ENCODE peak calls at places on chromosome 2, in ten cellular contexts. K, R, U, E, I, S, D, M, T and F are unnamed samples.

GRCh38 chr2:127464470-127465257 is 46.4 kb downstream of the PROC start:
- DNase-seq in D (no peak), S (no peak), R (no peak), T (no peak), I (no peak), E (no peak), U (no peak), K (no peak), M (no peak), F (no peak)

GRCh38 chr2:39380525-39381150 is 56.4 kb downstream of the MAP4K3 start:
- DNase-seq in D (no peak), U (no peak), S (peak), R (peak), E (no peak), T (no peak), K (no peak), M (no peak), I (no peak), F (no peak)

GRCh38 chr2:147636238-147636887 is 208.5 kb upstream of the ACVR2A start:
- DNase-seq in D (no peak), E (no peak), S (peak), K (peak), M (no peak), R (peak), T (peak), U (no peak), I (no peak), F (no peak)

GRCh38 chr2:150548527-150548926 is 61.1 kb upstream of the RND3 start:
- DNase-seq in T (no peak), D (no peak), S (no peak), K (no peak), U (peak), R (peak), E (peak), I (no peak), M (no peak), F (no peak)

GRCh38 chr2:198639580-198639979 is 818.2 kb downstream of the SATB2 start:
- DNase-seq in M (no peak), E (no peak), T (no peak), K (no peak), R (no peak), D (no peak), U (no peak), S (no peak), I (no peak), F (no peak)

GRCh38 chr2:44579837-44580230 is 218.1 kb downstream of the CAMKMT start:
- DNase-seq in D (no peak), I (no peak), S (no peak), E (no peak), T (no peak), U (no peak), K (no peak), R (no peak), M (no peak), F (no peak)

GRCh38 chr2:159612255-159612901 is 4.0 kb downstream of the BAZ2B start:
- DNase-seq in S (peak), T (no peak), D (no peak), E (peak), I (no peak), R (peak), U (no peak), M (no peak), K (no peak), F (no peak)

GRCh38 chr2:36547906-36548305 is 50.1 kb downstream of the FEZ2 start:
- DNase-seq in M (no peak), R (no peak), T (no peak), K (no peak), I (no peak), S (no peak), D (no peak), U (no peak), E (no peak), F (no peak)

GRCh38 chr2:220394433-220394832 is 767.0 kb downstream of the SLC4A3 start:
- DNase-seq in R (peak), M (no peak), E (no peak), S (peak), U (peak), D (peak), I (no peak), T (no peak), K (peak), F (no peak)

GRCh38 chr2:198098918-198099317 is 294.5 kb downstream of the PLCL1 start:
- DNase-seq in T (no peak), I (no peak), R (peak), S (peak), U (no peak), M (peak), D (no peak), E (peak), K (no peak), F (no peak)

GRCh38 chr2:168180914-168181313 is 66.5 kb downstream of the STK39 start:
- DNase-seq in D (no peak), T (no peak), R (no peak), E (no peak), S (no peak), I (no peak), K (no peak), M (no peak), U (no peak), F (no peak)

GRCh38 chr2:183093857-183094657 is 15.5 kb downstream of the DUSP19 start:
- DNase-seq in D (no peak), R (peak), I (no peak), E (no peak), M (no peak), T (peak), S (peak), U (peak), K (no peak), F (no peak)

GRCh38 chr2:100983684-100984310 is 18.3 kb upstream of the RPL31 start:
- DNase-seq in S (peak), I (no peak), E (no peak), R (no peak), K (no peak), D (no peak), M (no peak), T (no peak), U (no peak), F (no peak)
- TF ChIP-seq CTCF in S (no peak), I (no peak), E (no peak), R (no peak), K (no peak), D (no peak), M (no peak), T (no peak), U (no peak), F (no peak)

GRCh38 chr2:232028631-232029030 is 67.1 kb downstream of the DIS3L2 start:
- DNase-seq in K (no peak), E (no peak), U (no peak), R (peak), D (peak), M (no peak), S (peak), T (no peak), I (no peak), F (no peak)

GRCh38 chr2:232027530-232027929 is 66.0 kb downstream of the DIS3L2 start:
- DNase-seq in I (no peak), U (no peak), R (no peak), K (no peak), M (no peak), T (no peak), D (no peak), E (no peak), S (no peak), F (no peak)

GRCh38 chr2:232028071-232028470 is 66.6 kb downstream of the DIS3L2 start:
- DNase-seq in E (no peak), U (no peak), R (peak), D (no peak), S (peak), I (no peak), K (no peak), T (no peak), M (no peak), F (no peak)

GRCh38 chr2:232029336-232029735 is 67.8 kb downstream of the DIS3L2 start:
- DNase-seq in D (no peak), K (no peak), S (no peak), T (no peak), E (no peak), R (no peak), I (no peak), M (no peak), U (no peak), F (no peak)

DNA sequence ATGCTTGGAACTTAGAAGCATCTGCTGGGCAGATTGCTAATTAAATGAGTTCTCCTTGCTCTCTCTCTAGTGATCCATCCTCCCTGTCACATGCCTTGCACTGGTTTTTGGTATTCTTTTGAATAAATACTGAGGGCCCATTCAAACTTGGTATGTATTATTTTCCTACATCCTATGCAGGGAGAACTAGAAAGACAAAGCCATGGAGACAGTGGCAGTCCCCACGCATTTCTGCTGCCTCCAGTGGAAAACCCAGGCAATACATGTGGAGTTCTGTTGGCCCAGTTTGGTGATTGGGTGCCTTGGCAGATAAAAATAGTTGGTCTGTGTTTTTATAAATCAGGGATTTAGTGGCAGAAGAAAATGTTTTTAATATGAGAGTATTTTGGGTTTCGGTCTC is 68.7 kb downstream of the DIS3L2 start:
- DNase-seq in U (no peak), R (no peak), S (no peak), D (no peak), I (no peak), K (no peak), M (no peak), E (peak), T (no peak), F (no peak)
- TF ChIP-seq CTCF in U (peak), R (no peak), S (peak), D (no peak), I (no peak), K (peak), M (peak), E (peak), T (peak), F (no peak)

DNA sequence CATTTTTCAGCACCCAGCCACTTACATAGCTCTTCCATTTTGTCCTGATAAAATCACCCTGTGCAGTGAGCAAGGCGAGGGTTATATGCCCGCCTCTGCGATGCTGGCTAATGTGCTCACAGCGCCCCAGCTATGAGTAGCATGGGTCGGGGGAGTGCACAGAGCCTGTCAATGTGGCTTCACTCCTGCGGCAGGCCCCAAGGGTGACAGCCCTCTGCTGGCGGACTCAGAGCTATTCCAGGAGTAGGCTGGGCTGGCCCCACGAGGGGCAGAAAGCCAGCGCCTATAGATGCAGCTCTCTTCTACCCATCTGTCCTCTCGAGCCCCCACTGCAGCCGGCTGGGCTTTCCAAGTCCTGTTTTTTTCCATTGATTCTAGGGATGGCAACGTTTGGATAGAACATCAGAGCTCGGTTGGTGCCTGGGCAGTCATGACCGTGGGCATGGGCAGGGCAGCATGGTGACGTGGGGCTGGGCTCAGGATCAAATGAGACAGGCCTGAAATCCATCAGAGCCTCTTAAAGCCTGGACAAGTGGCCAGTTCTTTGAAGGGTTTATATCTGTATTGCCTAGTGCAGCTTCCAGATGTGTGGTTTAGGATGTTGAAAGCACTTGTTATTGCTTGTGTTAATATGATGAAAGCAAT is 134.7 kb downstream of the MCFD2 start:
- DNase-seq in I (peak), R (peak), T (no peak), M (peak), D (peak), U (no peak), K (no peak), S (peak), E (peak), F (no peak)
- TF ChIP-seq CTCF in I (no peak), R (peak), T (no peak), M (peak), D (peak), U (peak), K (no peak), S (no peak), E (peak), F (no peak)

GRCh38 chr2:42931147-42931817 is 138.9 kb upstream of the HAAO start:
- DNase-seq in I (no peak), M (peak), T (no peak), U (no peak), E (peak), R (no peak), S (no peak), D (no peak), K (no peak), F (no peak)
- TF ChIP-seq CTCF in I (no peak), M (peak), T (no peak), U (peak), E (peak), R (peak), S (peak), D (peak), K (peak), F (no peak)

GRCh38 chr2:80968450-80968849 is 663.9 kb upstream of the LRRTM1 start:
- DNase-seq in R (no peak), T (no peak), S (no peak), K (no peak), E (peak), M (no peak), U (no peak), D (no peak), I (no peak), F (no peak)
- TF ChIP-seq CTCF in R (no peak), T (no peak), S (no peak), K (no peak), E (peak), M (no peak), U (no peak), D (no peak), I (no peak), F (no peak)

GRCh38 chr2:21415234-21415633 is 291.5 kb downstream of the TDRD15 start:
- DNase-seq in S (no peak), K (no peak), I (no peak), D (no peak), U (no peak), M (no peak), E (peak), T (no peak), R (no peak), F (no peak)
- TF ChIP-seq CTCF in S (no peak), K (peak), I (no peak), D (no peak), U (no peak), M (no peak), E (peak), T (no peak), R (no peak), F (no peak)

GRCh38 chr2:173215316-173215715 is 139.4 kb upstream of the CDCA7 start:
- DNase-seq in U (no peak), M (no peak), D (no peak), K (no peak), S (no peak), I (no peak), E (no peak), T (no peak), R (no peak), F (no peak)

GRCh38 chr2:173217106-173217840 is 137.4 kb upstream of the CDCA7 start:
- DNase-seq in R (peak), E (peak), M (peak), S (no peak), K (no peak), U (no peak), D (no peak), T (no peak), I (peak), F (no peak)

GRCh38 chr2:173216055-173216454 is 138.6 kb upstream of the CDCA7 start:
- DNase-seq in D (no peak), T (no peak), E (no peak), I (no peak), R (no peak), U (no peak), K (no peak), M (no peak), S (no peak), F (no peak)

GRCh38 chr2:173218331-173219056 is 136.2 kb upstream of the CDCA7 start:
- DNase-seq in M (peak), U (no peak), E (peak), D (peak), T (no peak), S (peak), I (no peak), R (peak), K (no peak), F (no peak)

DNA sequence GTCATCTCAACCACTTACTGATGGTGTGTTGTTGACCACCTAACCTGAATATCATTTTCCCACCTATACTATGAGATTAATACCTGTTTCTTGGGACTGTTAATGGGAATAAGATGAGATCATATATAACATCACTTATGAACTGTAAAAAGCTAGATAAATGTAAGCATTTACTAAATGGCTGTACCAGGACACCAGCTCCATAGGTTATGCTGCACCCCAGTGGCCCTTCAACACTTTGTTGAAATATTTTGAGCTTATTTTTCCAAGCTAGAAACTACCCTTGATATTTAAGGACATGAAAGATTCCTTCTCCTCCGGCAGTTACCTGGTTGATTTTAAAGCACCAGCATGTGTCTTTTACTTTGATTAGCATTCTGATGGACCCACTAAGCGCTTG is 138.0 kb upstream of the CDCA7 start:
- DNase-seq in U (no peak), E (no peak), S (no peak), K (no peak), I (no peak), R (no peak), T (no peak), D (no peak), M (no peak), F (no peak)
- TF ChIP-seq CTCF in U (peak), E (no peak), S (no peak), K (no peak), I (no peak), R (no peak), T (no peak), D (no peak), M (no peak), F (no peak)

GRCh38 chr2:78355967-78356366 is 669.5 kb upstream of the REG3G start:
- DNase-seq in K (no peak), M (no peak), S (no peak), E (no peak), T (no peak), I (no peak), D (no peak), R (no peak), U (no peak), F (no peak)

GRCh38 chr2:78351208-78351607 is 674.3 kb upstream of the REG3G start:
- DNase-seq in T (peak), E (peak), I (no peak), D (no peak), S (no peak), M (no peak), R (no peak), U (no peak), K (no peak), F (no peak)
- TF ChIP-seq CTCF in T (peak), E (peak), I (no peak), D (no peak), S (no peak), M (peak), R (no peak), U (peak), K (no peak), F (no peak)

GRCh38 chr2:88950010-88950409 is 258.5 kb downstream of the RPIA start:
- DNase-seq in R (no peak), E (peak), M (no peak), K (no peak), D (no peak), U (no peak), T (peak), I (no peak), S (peak), F (no peak)
- TF ChIP-seq CTCF in R (peak), E (peak), M (no peak), K (peak), D (peak), U (peak), T (no peak), I (no peak), S (peak), F (no peak)